ENCODE peak calls at places on chromosomes 2 and 18, in four cellular contexts. One of them, this sample, is unnamed.

GRCh38 chr2:17539993-17540812 is at the start of gene VSNL1:
- DNase-seq in kidney glomerular epithelial cell: peak; percentile 33
- DNase-seq in anterior cingulate cortex: peak; percentile 83
- DNase-seq in activated T-cell treated with anti-CD3 and anti-CD28 coated beads, Interleukin-2, amount 50 U/mL, for 24 hours: no peak
- DNase-seq in this sample: no peak

GRCh38 chr2:217086038-217086522 is 226.2 kb upstream of the TNP1 start:
- DNase-seq in activated T-cell treated with anti-CD3 and anti-CD28 coated beads, Interleukin-2, amount 50 U/mL, for 24 hours: peak; percentile 31
- DNase-seq in anterior cingulate cortex: no peak
- DNase-seq in kidney glomerular epithelial cell: peak; percentile 34
- DNase-seq in this sample: no peak

GRCh38 chr2:136206613-136207012 is 88.7 kb upstream of the CXCR4 start:
- DNase-seq in anterior cingulate cortex: no peak
- DNase-seq in activated T-cell treated with anti-CD3 and anti-CD28 coated beads, Interleukin-2, amount 50 U/mL, for 24 hours: no peak
- DNase-seq in kidney glomerular epithelial cell: no peak
- DNase-seq in this sample: no peak

GRCh38 chr2:127811397-127811860 is 458 bp upstream of the WDR33 start:
- DNase-seq in kidney glomerular epithelial cell: peak; percentile 41
- DNase-seq in activated T-cell treated with anti-CD3 and anti-CD28 coated beads, Interleukin-2, amount 50 U/mL, for 24 hours: no peak
- DNase-seq in anterior cingulate cortex: no peak
- DNase-seq in this sample: no peak

GRCh38 chr18:24609249-24609648 is 148.8 kb downstream of the HRH4 start:
- DNase-seq in activated T-cell treated with anti-CD3 and anti-CD28 coated beads, Interleukin-2, amount 50 U/mL, for 24 hours: no peak
- DNase-seq in anterior cingulate cortex: no peak
- DNase-seq in kidney glomerular epithelial cell: no peak
- DNase-seq in this sample: no peak

GRCh38 chr2:2188344-2189111 is 142.5 kb downstream of the MYT1L start:
- DNase-seq in activated T-cell treated with anti-CD3 and anti-CD28 coated beads, Interleukin-2, amount 50 U/mL, for 24 hours: no peak
- DNase-seq in kidney glomerular epithelial cell: no peak
- DNase-seq in anterior cingulate cortex: no peak
- DNase-seq in this sample: no peak

GRCh38 chr2:63665806-63666205 is 77.0 kb downstream of the MDH1 start:
- DNase-seq in anterior cingulate cortex: no peak
- DNase-seq in kidney glomerular epithelial cell: no peak
- DNase-seq in activated T-cell treated with anti-CD3 and anti-CD28 coated beads, Interleukin-2, amount 50 U/mL, for 24 hours: no peak
- DNase-seq in this sample: peak; percentile 70

GRCh38 chr2:74512744-74513604 is 1.3 kb upstream of the TLX2 start:
- DNase-seq in anterior cingulate cortex: no peak
- DNase-seq in activated T-cell treated with anti-CD3 and anti-CD28 coated beads, Interleukin-2, amount 50 U/mL, for 24 hours: no peak
- DNase-seq in kidney glomerular epithelial cell: no peak
- DNase-seq in this sample: no peak

GRCh38 chr2:37672104-37672869 is 845 bp upstream of the CDC42EP3 start:
- DNase-seq in activated T-cell treated with anti-CD3 and anti-CD28 coated beads, Interleukin-2, amount 50 U/mL, for 24 hours: peak; percentile 83
- DNase-seq in kidney glomerular epithelial cell: peak; percentile 79
- DNase-seq in anterior cingulate cortex: peak; percentile 49
- DNase-seq in this sample: no peak

GRCh38 chr2:121955313-121956211 is 200.1 kb downstream of the TSN start:
- DNase-seq in kidney glomerular epithelial cell: peak; percentile 40
- DNase-seq in activated T-cell treated with anti-CD3 and anti-CD28 coated beads, Interleukin-2, amount 50 U/mL, for 24 hours: no peak
- DNase-seq in anterior cingulate cortex: no peak
- DNase-seq in this sample: no peak

GRCh38 chr2:222864296-222864695 is 3.5 kb downstream of the ACSL3 start:
- DNase-seq in anterior cingulate cortex: no peak
- DNase-seq in activated T-cell treated with anti-CD3 and anti-CD28 coated beads, Interleukin-2, amount 50 U/mL, for 24 hours: no peak
- DNase-seq in kidney glomerular epithelial cell: no peak
- DNase-seq in this sample: no peak

GRCh38 chr18:54812885-54813284 is 15.4 kb upstream of the RAB27B start:
- DNase-seq in kidney glomerular epithelial cell: no peak
- DNase-seq in activated T-cell treated with anti-CD3 and anti-CD28 coated beads, Interleukin-2, amount 50 U/mL, for 24 hours: no peak
- DNase-seq in anterior cingulate cortex: no peak
- DNase-seq in this sample: no peak

This sample was measured in HS-5.